ENCODE peak calls at places on chromosome 16, in eight cellular contexts. One of them, this sample, is unnamed.

GRCh38 chr16:81614654-81615359 is 164.3 kb upstream of the PLCG2 start:
- ATAC-seq in HCT116: no peak
- ATAC-seq in GM12878: no peak
- ATAC-seq in K562: no peak
- ATAC-seq in Panc1: no peak
- ATAC-seq in HepG2: no peak
- ATAC-seq in GM23338: no peak
- ATAC-seq in upper lobe of left lung: no peak
- ATAC-seq in this sample: no peak

GRCh38 chr16:62903961-62904502 is 867.8 kb upstream of the CDH8 start:
- ATAC-seq in GM23338: no peak
- ATAC-seq in K562: no peak
- ATAC-seq in GM12878: no peak
- ATAC-seq in Panc1: no peak
- ATAC-seq in HepG2: no peak
- ATAC-seq in HCT116: no peak
- ATAC-seq in upper lobe of left lung: no peak
- ATAC-seq in this sample: no peak

GRCh38 chr16:84806256-84806889 is 13.4 kb upstream of the CRISPLD2 start:
- ATAC-seq in GM12878: peak
- ATAC-seq in HCT116: peak
- ATAC-seq in K562: peak
- ATAC-seq in Panc1: peak
- ATAC-seq in upper lobe of left lung: peak
- ATAC-seq in HepG2: peak
- ATAC-seq in GM23338: peak
- ATAC-seq in this sample: peak

GRCh38 chr16:68400083-68400923 is 48.0 kb downstream of the SMPD3 start:
- ATAC-seq in K562: no peak
- ATAC-seq in Panc1: no peak
- ATAC-seq in HepG2: no peak
- ATAC-seq in upper lobe of left lung: no peak
- ATAC-seq in GM23338: no peak
- ATAC-seq in GM12878: peak
- ATAC-seq in HCT116: no peak
- ATAC-seq in this sample: no peak

GRCh38 chr16:87849419-87850008 is 19.8 kb downstream of the SLC7A5 start:
- ATAC-seq in GM12878: no peak
- ATAC-seq in HepG2: no peak
- ATAC-seq in HCT116: no peak
- ATAC-seq in upper lobe of left lung: no peak
- ATAC-seq in GM23338: no peak
- ATAC-seq in K562: no peak
- ATAC-seq in Panc1: no peak
- ATAC-seq in this sample: no peak

GRCh38 chr16:27737513-27737912 is 187.6 kb downstream of the KATNIP start:
- ATAC-seq in K562: no peak
- ATAC-seq in upper lobe of left lung: no peak
- ATAC-seq in HepG2: no peak
- ATAC-seq in GM23338: no peak
- ATAC-seq in GM12878: no peak
- ATAC-seq in Panc1: no peak
- ATAC-seq in HCT116: no peak
- ATAC-seq in this sample: no peak

GRCh38 chr16:82033683-82034300 is 1.3 kb upstream of the HSD17B2 start:
- ATAC-seq in upper lobe of left lung: no peak
- ATAC-seq in GM23338: no peak
- ATAC-seq in GM12878: no peak
- ATAC-seq in Panc1: no peak
- ATAC-seq in K562: no peak
- ATAC-seq in HepG2: no peak
- ATAC-seq in HCT116: no peak
- ATAC-seq in this sample: no peak

GRCh38 chr16:79897087-79897443 is 296.5 kb upstream of the MAF start:
- ATAC-seq in GM12878: no peak
- ATAC-seq in GM23338: no peak
- ATAC-seq in K562: peak
- ATAC-seq in HepG2: peak
- ATAC-seq in HCT116: no peak
- ATAC-seq in Panc1: no peak
- ATAC-seq in upper lobe of left lung: no peak
- ATAC-seq in this sample: no peak

GRCh38 chr16:14186954-14187306 is 115.8 kb downstream of the MRTFB start:
- ATAC-seq in HCT116: no peak
- ATAC-seq in GM23338: no peak
- ATAC-seq in GM12878: no peak
- ATAC-seq in K562: no peak
- ATAC-seq in Panc1: no peak
- ATAC-seq in HepG2: no peak
- ATAC-seq in upper lobe of left lung: peak
- ATAC-seq in this sample: no peak

GRCh38 chr16:30660424-30661251 is 2.4 kb downstream of the FBRS start:
- ATAC-seq in HCT116: no peak
- ATAC-seq in HepG2: no peak
- ATAC-seq in K562: no peak
- ATAC-seq in GM23338: no peak
- ATAC-seq in upper lobe of left lung: no peak
- ATAC-seq in GM12878: peak
- ATAC-seq in Panc1: no peak
- ATAC-seq in this sample: no peak

GRCh38 chr16:31695667-31696066 is 168.0 kb downstream of the AHSP start:
- ATAC-seq in HCT116: no peak
- ATAC-seq in Panc1: no peak
- ATAC-seq in K562: peak
- ATAC-seq in HepG2: no peak
- ATAC-seq in GM12878: peak
- ATAC-seq in GM23338: no peak
- ATAC-seq in upper lobe of left lung: peak
- ATAC-seq in this sample: no peak

GRCh38 chr16:78768723-78769122 is 669.3 kb downstream of the WWOX start:
- ATAC-seq in HCT116: no peak
- ATAC-seq in HepG2: no peak
- ATAC-seq in Panc1: no peak
- ATAC-seq in GM12878: peak
- ATAC-seq in upper lobe of left lung: no peak
- ATAC-seq in K562: no peak
- ATAC-seq in GM23338: no peak
- ATAC-seq in this sample: no peak

GRCh38 chr16:35425270-35425669 is 1965.9 kb downstream of the TP53TG3F start:
- ATAC-seq in HCT116: no peak
- ATAC-seq in Panc1: no peak
- ATAC-seq in HepG2: no peak
- ATAC-seq in upper lobe of left lung: peak
- ATAC-seq in K562: no peak
- ATAC-seq in GM23338: no peak
- ATAC-seq in GM12878: no peak
- ATAC-seq in this sample: no peak

GRCh38 chr16:87569601-87570559 is 32.4 kb upstream of the JPH3 start:
- ATAC-seq in GM23338: no peak
- ATAC-seq in HCT116: no peak
- ATAC-seq in upper lobe of left lung: peak
- ATAC-seq in Panc1: no peak
- ATAC-seq in K562: no peak
- ATAC-seq in HepG2: no peak
- ATAC-seq in GM12878: no peak
- ATAC-seq in this sample: no peak

GRCh38 chr16:57797526-57798266 is 4.6 kb downstream of the KIFC3 start:
- ATAC-seq in GM23338: peak
- ATAC-seq in HepG2: peak
- ATAC-seq in GM12878: no peak
- ATAC-seq in Panc1: no peak
- ATAC-seq in HCT116: peak
- ATAC-seq in K562: no peak
- ATAC-seq in upper lobe of left lung: peak
- ATAC-seq in this sample: no peak

GRCh38 chr16:12612598-12613101 is 191.0 kb downstream of the CPPED1 start:
- ATAC-seq in GM23338: no peak
- ATAC-seq in upper lobe of left lung: no peak
- ATAC-seq in HepG2: peak
- ATAC-seq in HCT116: peak
- ATAC-seq in GM12878: no peak
- ATAC-seq in Panc1: peak
- ATAC-seq in K562: peak
- ATAC-seq in this sample: no peak

GRCh38 chr16:65318590-65319267 is 196.9 kb upstream of the CDH11 start:
- ATAC-seq in HCT116: no peak
- ATAC-seq in Panc1: no peak
- ATAC-seq in GM12878: no peak
- ATAC-seq in upper lobe of left lung: no peak
- ATAC-seq in GM23338: peak
- ATAC-seq in HepG2: no peak
- ATAC-seq in K562: no peak
- ATAC-seq in this sample: no peak

GRCh38 chr16:83833921-83834320 is 26.1 kb downstream of the HSBP1 start:
- ATAC-seq in Panc1: no peak
- ATAC-seq in HCT116: no peak
- ATAC-seq in K562: no peak
- ATAC-seq in HepG2: no peak
- ATAC-seq in GM12878: no peak
- ATAC-seq in GM23338: no peak
- ATAC-seq in upper lobe of left lung: no peak
- ATAC-seq in this sample: no peak

DNA sequence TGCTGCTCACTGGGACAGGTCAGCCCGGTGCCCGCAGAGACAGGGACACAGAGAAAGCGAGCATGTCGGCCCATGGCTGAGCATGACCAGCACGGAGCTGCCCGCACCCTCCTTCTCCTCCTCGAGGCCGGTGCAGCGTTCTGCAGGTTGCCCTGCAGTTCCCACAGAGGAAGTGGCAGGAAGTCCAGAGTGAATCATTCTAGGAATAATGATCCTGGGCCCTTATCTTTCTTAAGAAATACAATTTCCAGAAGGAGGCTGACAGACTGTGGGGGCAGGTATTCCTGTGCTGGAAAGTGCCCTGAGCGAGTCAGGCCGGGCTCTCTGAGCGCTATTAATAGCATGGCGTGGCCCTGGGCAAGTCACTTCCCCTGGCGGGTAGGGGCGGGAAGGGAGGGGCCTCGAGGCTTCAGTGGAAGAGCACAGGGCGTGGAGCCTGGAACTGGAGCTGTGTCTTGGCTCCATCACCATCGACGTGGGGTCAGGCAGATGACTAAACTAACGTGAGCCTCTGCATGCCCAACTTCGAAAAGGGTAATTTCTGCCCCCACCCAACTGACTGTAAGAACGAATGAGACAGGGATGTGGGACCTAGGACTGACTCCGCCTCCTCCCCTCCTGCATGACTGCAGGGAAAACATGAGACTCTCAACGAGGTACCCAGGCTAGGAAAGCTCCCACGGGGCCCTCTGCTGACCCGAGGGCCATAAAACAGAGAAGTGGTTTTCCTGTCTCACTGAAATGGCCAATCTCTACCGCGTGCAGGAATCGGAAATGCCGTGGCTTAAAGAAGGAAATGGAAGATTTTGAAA is 9.8 kb downstream of the TMEM204 start:
- ATAC-seq in HepG2: no peak
- ATAC-seq in Panc1: peak
- ATAC-seq in K562: peak
- ATAC-seq in GM12878: peak
- ATAC-seq in upper lobe of left lung: peak
- ATAC-seq in HCT116: peak
- ATAC-seq in GM23338: peak
- ATAC-seq in this sample: peak
- TF ChIP-seq POLR2AphosphoS5 in HepG2: no peak
- TF ChIP-seq POLR2AphosphoS5 in Panc1: no peak
- TF ChIP-seq POLR2AphosphoS5 in K562: no peak
- TF ChIP-seq POLR2AphosphoS5 in GM12878: no peak
- TF ChIP-seq POLR2AphosphoS5 in upper lobe of left lung: peak
- TF ChIP-seq POLR2AphosphoS5 in HCT116: no peak
- TF ChIP-seq POLR2AphosphoS5 in GM23338: no peak
- TF ChIP-seq POLR2AphosphoS5 in this sample: peak

GRCh38 chr16:3025032-3026002 is 1.5 kb downstream of the THOC6 start:
- ATAC-seq in HCT116: no peak
- ATAC-seq in upper lobe of left lung: no peak
- ATAC-seq in GM23338: no peak
- ATAC-seq in K562: no peak
- ATAC-seq in GM12878: no peak
- ATAC-seq in HepG2: no peak
- ATAC-seq in Panc1: no peak
- ATAC-seq in this sample: no peak
- H3K27ac ChIP-seq in HCT116: peak
- H3K27ac ChIP-seq in upper lobe of left lung: no peak
- H3K27ac ChIP-seq in GM23338: no peak
- H3K27ac ChIP-seq in K562: no peak
- H3K27ac ChIP-seq in GM12878: no peak
- H3K27ac ChIP-seq in HepG2: no peak
- H3K27ac ChIP-seq in Panc1: no peak
- H3K27ac ChIP-seq in this sample: no peak

GRCh38 chr16:74309789-74310781 is 13.5 kb downstream of the PSMD7 start:
- ATAC-seq in GM12878: peak
- ATAC-seq in HepG2: peak
- ATAC-seq in GM23338: peak
- ATAC-seq in Panc1: peak
- ATAC-seq in HCT116: peak
- ATAC-seq in K562: peak
- ATAC-seq in upper lobe of left lung: peak
- ATAC-seq in this sample: no peak

GRCh38 chr16:74320707-74321106 is 24.1 kb downstream of the PSMD7 start:
- ATAC-seq in Panc1: no peak
- ATAC-seq in HepG2: no peak
- ATAC-seq in HCT116: no peak
- ATAC-seq in K562: no peak
- ATAC-seq in GM23338: no peak
- ATAC-seq in GM12878: no peak
- ATAC-seq in upper lobe of left lung: no peak
- ATAC-seq in this sample: no peak

DNA sequence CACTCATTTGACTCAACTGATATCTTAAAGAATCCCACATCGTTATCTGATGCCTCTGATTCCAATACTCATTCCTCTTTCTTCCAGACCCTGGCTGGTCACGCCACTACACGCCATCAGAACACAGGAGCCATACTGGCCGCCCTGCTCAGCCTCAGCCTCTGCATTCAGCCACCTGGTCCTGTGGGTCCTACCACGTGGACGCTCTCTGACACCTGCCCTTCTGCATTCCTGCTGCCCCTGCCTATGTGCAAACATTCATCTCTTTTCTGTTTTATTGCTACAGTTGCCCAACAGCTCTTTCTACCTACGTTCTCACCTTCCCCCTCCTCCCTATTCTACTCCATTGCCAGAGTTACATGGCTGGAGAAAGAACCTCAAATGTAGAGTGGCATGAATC is 18.4 kb downstream of the PSMD7 start:
- ATAC-seq in GM12878: no peak
- ATAC-seq in HepG2: no peak
- ATAC-seq in GM23338: no peak
- ATAC-seq in K562: no peak
- ATAC-seq in HCT116: no peak
- ATAC-seq in upper lobe of left lung: no peak
- ATAC-seq in Panc1: no peak
- ATAC-seq in this sample: no peak
- TF ChIP-seq POLR2AphosphoS5 in GM12878: no peak
- TF ChIP-seq POLR2AphosphoS5 in HepG2: no peak
- TF ChIP-seq POLR2AphosphoS5 in GM23338: no peak
- TF ChIP-seq POLR2AphosphoS5 in K562: no peak
- TF ChIP-seq POLR2AphosphoS5 in HCT116: no peak
- TF ChIP-seq POLR2AphosphoS5 in upper lobe of left lung: no peak
- TF ChIP-seq POLR2AphosphoS5 in Panc1: no peak
- TF ChIP-seq POLR2AphosphoS5 in this sample: no peak

DNA sequence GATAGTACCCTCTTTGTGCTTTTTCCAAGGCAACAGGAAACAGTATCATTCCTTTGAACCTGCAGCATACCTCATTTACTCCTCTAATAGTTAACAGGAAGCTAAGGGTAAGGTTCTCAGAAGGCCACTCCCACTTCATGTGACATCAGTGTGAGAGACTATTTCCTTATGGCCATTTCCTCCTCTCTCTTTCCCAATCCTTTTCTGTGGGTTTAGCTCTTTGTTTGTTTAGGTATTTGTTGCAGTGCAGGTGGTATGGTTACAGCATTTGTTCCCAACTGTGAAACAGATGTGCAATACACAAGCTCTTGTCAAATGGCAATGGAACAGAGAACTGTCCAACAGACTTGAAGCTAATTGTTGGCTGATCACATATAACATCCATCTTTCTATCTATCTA is 14.7 kb downstream of the TMC5 start:
- ATAC-seq in upper lobe of left lung: peak
- ATAC-seq in GM23338: no peak
- ATAC-seq in K562: peak
- ATAC-seq in HepG2: no peak
- ATAC-seq in HCT116: no peak
- ATAC-seq in GM12878: no peak
- ATAC-seq in Panc1: no peak
- ATAC-seq in this sample: no peak
- H3K27ac ChIP-seq in upper lobe of left lung: peak
- H3K27ac ChIP-seq in GM23338: no peak
- H3K27ac ChIP-seq in K562: no peak
- H3K27ac ChIP-seq in HepG2: no peak
- H3K27ac ChIP-seq in HCT116: no peak
- H3K27ac ChIP-seq in GM12878: no peak
- H3K27ac ChIP-seq in Panc1: no peak
- H3K27ac ChIP-seq in this sample: no peak